ENCODE peak calls at places on chromosomes 7 and 10, in four cellular contexts. One of them, this sample, is unnamed.

GRCh38 chr10:69090687-69091450 is 3.0 kb downstream of the SRGN start:
- DNase-seq in CD4-positive, alpha-beta T cell: no peak
- DNase-seq in tibial nerve: no peak
- DNase-seq in HFFc6: no peak
- DNase-seq in this sample: no peak

GRCh38 chr10:122525788-122526187 is 34.8 kb upstream of the DMBT1 start:
- DNase-seq in HFFc6: no peak
- DNase-seq in CD4-positive, alpha-beta T cell: no peak
- DNase-seq in tibial nerve: no peak
- DNase-seq in this sample: no peak

GRCh38 chr10:16756561-16757221 is 60.5 kb downstream of the RSU1 start:
- DNase-seq in HFFc6: peak; percentile 46
- DNase-seq in tibial nerve: no peak
- DNase-seq in CD4-positive, alpha-beta T cell: no peak
- DNase-seq in this sample: no peak

GRCh38 chr10:99619090-99619800 is 994 bp downstream of the SLC25A28 start:
- DNase-seq in tibial nerve: no peak
- DNase-seq in HFFc6: no peak
- DNase-seq in CD4-positive, alpha-beta T cell: no peak
- DNase-seq in this sample: no peak

GRCh38 chr10:133400624-133401424 is 6.9 kb downstream of the MTG1 start:
- DNase-seq in CD4-positive, alpha-beta T cell: no peak
- DNase-seq in tibial nerve: no peak
- DNase-seq in HFFc6: no peak
- DNase-seq in this sample: no peak

GRCh38 chr10:132850246-132850645 is 64.3 kb upstream of the NKX6-2 start:
- DNase-seq in HFFc6: no peak
- DNase-seq in tibial nerve: peak; percentile 4
- DNase-seq in CD4-positive, alpha-beta T cell: no peak
- DNase-seq in this sample: no peak

GRCh38 chr10:71244638-71245419 is 32.5 kb downstream of the UNC5B start:
- DNase-seq in CD4-positive, alpha-beta T cell: no peak
- DNase-seq in HFFc6: peak; percentile 52
- DNase-seq in tibial nerve: peak; percentile 54
- DNase-seq in this sample: peak; percentile 54

GRCh38 chr7:157318015-157318706 is 18.6 kb upstream of the DNAJB6 start:
- DNase-seq in HFFc6: peak; percentile 68
- DNase-seq in CD4-positive, alpha-beta T cell: no peak
- DNase-seq in tibial nerve: no peak
- DNase-seq in this sample: no peak

GRCh38 chr10:35194906-35195305 is 68.3 kb downstream of the CREM start:
- DNase-seq in tibial nerve: no peak
- DNase-seq in HFFc6: peak; percentile 52
- DNase-seq in CD4-positive, alpha-beta T cell: peak; percentile 16
- DNase-seq in this sample: no peak

GRCh38 chr7:100478966-100479660 is at the start of gene TSC22D4:
- DNase-seq in CD4-positive, alpha-beta T cell: peak; percentile 85
- DNase-seq in tibial nerve: peak; percentile 91
- DNase-seq in HFFc6: peak; percentile 93
- DNase-seq in this sample: peak; percentile 99
- TF ChIP-seq CTCF in CD4-positive, alpha-beta T cell: no peak
- TF ChIP-seq CTCF in tibial nerve: no peak
- TF ChIP-seq CTCF in HFFc6: no peak
- TF ChIP-seq CTCF in this sample: no peak

GRCh38 chr10:62790019-62790555 is 14.4 kb upstream of the ADO start:
- DNase-seq in HFFc6: no peak
- DNase-seq in CD4-positive, alpha-beta T cell: no peak
- DNase-seq in tibial nerve: no peak
- DNase-seq in this sample: no peak
- TF ChIP-seq CTCF in HFFc6: no peak
- TF ChIP-seq CTCF in CD4-positive, alpha-beta T cell: no peak
- TF ChIP-seq CTCF in tibial nerve: no peak
- TF ChIP-seq CTCF in this sample: no peak

GRCh38 chr7:18761046-18761445 is 265.5 kb downstream of the HDAC9 start:
- DNase-seq in CD4-positive, alpha-beta T cell: no peak
- DNase-seq in HFFc6: no peak
- DNase-seq in tibial nerve: no peak
- DNase-seq in this sample: no peak
- TF ChIP-seq CTCF in CD4-positive, alpha-beta T cell: no peak
- TF ChIP-seq CTCF in HFFc6: no peak
- TF ChIP-seq CTCF in tibial nerve: no peak
- TF ChIP-seq CTCF in this sample: no peak

GRCh38 chr7:20217193-20217948 is at the start of gene MACC1:
- DNase-seq in HFFc6: no peak
- DNase-seq in CD4-positive, alpha-beta T cell: no peak
- DNase-seq in tibial nerve: no peak
- DNase-seq in this sample: peak; percentile 41
- TF ChIP-seq CTCF in HFFc6: no peak
- TF ChIP-seq CTCF in CD4-positive, alpha-beta T cell: no peak
- TF ChIP-seq CTCF in tibial nerve: no peak
- TF ChIP-seq CTCF in this sample: no peak

GRCh38 chr7:68629-69028 is 123.7 kb upstream of the FAM20C start:
- DNase-seq in HFFc6: no peak
- DNase-seq in tibial nerve: no peak
- DNase-seq in CD4-positive, alpha-beta T cell: no peak
- DNase-seq in this sample: no peak
- TF ChIP-seq CTCF in HFFc6: peak; percentile 21
- TF ChIP-seq CTCF in tibial nerve: no peak
- TF ChIP-seq CTCF in CD4-positive, alpha-beta T cell: no peak
- TF ChIP-seq CTCF in this sample: no peak

GRCh38 chr7:116235380-116235779 is 25.0 kb downstream of the TES start:
- DNase-seq in tibial nerve: no peak
- DNase-seq in CD4-positive, alpha-beta T cell: no peak
- DNase-seq in HFFc6: no peak
- DNase-seq in this sample: no peak

GRCh38 chr7:116234517-116235200 is 24.3 kb downstream of the TES start:
- DNase-seq in HFFc6: no peak
- DNase-seq in tibial nerve: no peak
- DNase-seq in CD4-positive, alpha-beta T cell: no peak
- DNase-seq in this sample: no peak

GRCh38 chr7:116232920-116233319 is 22.6 kb downstream of the TES start:
- DNase-seq in HFFc6: no peak
- DNase-seq in tibial nerve: no peak
- DNase-seq in CD4-positive, alpha-beta T cell: no peak
- DNase-seq in this sample: no peak

GRCh38 chr7:116239019-116239418 is 28.7 kb downstream of the TES start:
- DNase-seq in CD4-positive, alpha-beta T cell: no peak
- DNase-seq in tibial nerve: no peak
- DNase-seq in HFFc6: no peak
- DNase-seq in this sample: no peak

GRCh38 chr7:116236020-116236630 is 25.8 kb downstream of the TES start:
- DNase-seq in HFFc6: peak; percentile 44
- DNase-seq in tibial nerve: peak; percentile 51
- DNase-seq in CD4-positive, alpha-beta T cell: peak; percentile 39
- DNase-seq in this sample: no peak
- TF ChIP-seq CTCF in HFFc6: peak; percentile 87
- TF ChIP-seq CTCF in tibial nerve: peak; percentile 61
- TF ChIP-seq CTCF in CD4-positive, alpha-beta T cell: peak; percentile 82
- TF ChIP-seq CTCF in this sample: peak; percentile 45

This sample was measured in mesothelial cell of epicardium.